ENCODE peak calls at places on chromosomes 7 and 10, in five cellular contexts. C is upper lobe of right lung, B is uterus, X is fibroblast of pulmonary artery, N is brain microvascular endothelial cell. S is an unnamed sample.

GRCh38 chr7:55476852-55477780 is 95.2 kb downstream of the VOPP1 start:
- DNase-seq in N (no peak), X (no peak), C (no peak), B (no peak), S (no peak)

GRCh38 chr7:21305455-21306235 is 122.2 kb upstream of the SP4 start:
- DNase-seq in X (no peak), B (no peak), N (no peak), C (no peak), S (no peak)

GRCh38 chr10:84825330-84825729 is 496.9 kb downstream of the CCSER2 start:
- DNase-seq in B (no peak), X (peak; percentile 10), C (no peak), N (peak; percentile 84), S (peak; percentile 23)

GRCh38 chr7:21538936-21539335 is 3.9 kb upstream of the DNAH11 start:
- DNase-seq in C (no peak), N (no peak), B (no peak), X (no peak), S (no peak)

GRCh38 chr7:157033483-157034473 is 23.3 kb upstream of the MNX1 start:
- DNase-seq in B (no peak), C (peak; percentile 40), X (no peak), N (no peak), S (no peak)

GRCh38 chr10:90398551-90398950 is 459.3 kb downstream of the HTR7 start:
- DNase-seq in C (no peak), X (peak; percentile 32), B (no peak), N (no peak), S (no peak)

GRCh38 chr10:87578160-87578559 is 73.5 kb downstream of the MINPP1 start:
- DNase-seq in B (no peak), X (no peak), N (no peak), C (no peak), S (no peak)

GRCh38 chr10:17113346-17113745 is 16.3 kb downstream of the CUBN start:
- DNase-seq in B (no peak), N (no peak), X (no peak), C (no peak), S (no peak)

GRCh38 chr10:110326351-110327032 is 21.8 kb upstream of the SMNDC1 start:
- DNase-seq in N (peak; percentile 73), X (peak; percentile 55), B (no peak), C (no peak), S (peak; percentile 82)

GRCh38 chr7:93115796-93116195 is 2.0 kb downstream of the SAMD9 start:
- DNase-seq in N (peak; percentile 45), X (peak; percentile 23), B (no peak), C (no peak), S (peak; percentile 25)

GRCh38 chr7:3371601-3372000 is 70.5 kb downstream of the SDK1 start:
- DNase-seq in N (no peak), C (no peak), B (no peak), X (no peak), S (no peak)

GRCh38 chr7:71559214-71559613 is 427.3 kb downstream of the GALNT17 start:
- DNase-seq in B (no peak), C (no peak), N (no peak), X (no peak), S (no peak)

GRCh38 chr7:142375710-142376313 is 118.0 kb upstream of the PRSS58 start:
- DNase-seq in X (no peak), B (no peak), C (no peak), N (no peak), S (no peak)

GRCh38 chr7:5598769-5599371 is 175.2 kb upstream of the TNRC18 start:
- DNase-seq in B (no peak), N (no peak), C (no peak), X (no peak), S (no peak)

GRCh38 chr7:37283701-37284100 is 165.0 kb downstream of the ELMO1 start:
- DNase-seq in N (no peak), X (no peak), B (no peak), C (no peak), S (no peak)

GRCh38 chr10:114042895-114043531 is 653 bp upstream of the ADRB1 start:
- DNase-seq in N (peak; percentile 41), B (no peak), C (peak; percentile 82), X (peak; percentile 20), S (no peak)

GRCh38 chr7:148558914-148559313 is 31.7 kb upstream of the C7orf33 start:
- DNase-seq in X (no peak), C (no peak), N (no peak), B (no peak), S (no peak)

GRCh38 chr10:17006631-17007161 is 122.9 kb downstream of the CUBN start:
- DNase-seq in C (no peak), N (no peak), B (no peak), X (peak; percentile 69), S (no peak)

GRCh38 chr7:140889645-140890044 is 35.1 kb downstream of the BRAF start:
- DNase-seq in N (no peak), X (no peak), C (no peak), B (no peak), S (no peak)

GRCh38 chr7:130297628-130298027 is 4.7 kb downstream of the CPA4 start:
- DNase-seq in B (no peak), C (no peak), X (no peak), N (no peak), S (no peak)

GRCh38 chr10:108591417-108591816 is 1331.9 kb downstream of the XPNPEP1 start:
- DNase-seq in B (no peak), X (no peak), C (no peak), N (no peak), S (no peak)

GRCh38 chr7:81053623-81054022 is 134.8 kb upstream of the SEMA3C start:
- DNase-seq in B (no peak), X (peak; percentile 12), C (no peak), N (peak; percentile 7), S (no peak)

GRCh38 chr7:44415047-44415446 is 75.4 kb downstream of the NUDCD3 start:
- DNase-seq in C (no peak), B (no peak), X (no peak), N (no peak), S (no peak)

GRCh38 chr7:5370454-5371353 is 52.9 kb downstream of the TNRC18 start:
- DNase-seq in C (peak; percentile 85), N (no peak), X (no peak), B (no peak), S (no peak)

GRCh38 chr10:112653851-112654250 is 206.8 kb downstream of the VTI1A start:
- DNase-seq in N (no peak), B (no peak), C (no peak), X (no peak), S (no peak)

DNA sequence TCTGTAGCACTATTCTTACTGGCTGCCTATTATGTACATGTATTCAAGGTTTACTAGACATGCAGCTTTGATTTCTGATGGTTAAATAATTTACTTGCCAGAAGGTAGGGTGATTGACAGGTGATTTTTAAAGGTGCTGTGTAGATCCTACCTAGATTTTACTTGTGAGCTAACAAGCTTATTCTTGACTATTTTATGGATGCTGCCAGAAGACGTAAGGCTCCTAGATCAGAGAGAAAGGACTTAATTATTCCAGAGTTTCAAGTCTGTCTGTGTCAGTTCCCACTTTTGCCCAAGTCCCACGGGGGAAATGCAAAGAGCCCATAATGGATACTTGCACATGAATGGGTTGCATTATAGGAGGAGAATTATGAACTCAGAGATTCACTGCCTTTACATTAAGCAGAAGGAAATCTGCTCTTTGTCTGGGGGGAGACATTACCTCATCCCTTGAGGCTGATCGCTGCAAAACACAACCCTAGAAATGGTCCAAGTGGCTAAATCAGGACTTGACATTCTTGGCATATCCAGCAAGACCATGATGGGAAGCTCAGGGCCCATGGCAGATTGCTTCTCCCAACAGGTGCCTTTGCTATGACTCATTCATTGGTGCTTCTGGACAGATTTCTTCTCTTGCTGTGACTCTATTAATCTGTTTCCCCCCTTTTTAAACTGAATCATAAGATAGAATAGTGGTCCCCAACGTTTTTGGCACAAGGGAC is 32.1 kb downstream of the GPR158 start:
- DNase-seq in N (no peak), B (no peak), X (no peak), C (no peak), S (no peak)
- H3K4me3 ChIP-seq in N (no peak overlapping the region), B (no peak overlapping the region), X (no peak overlapping the region), C (no peak overlapping the region), S (no peak overlapping the region)

GRCh38 chr7:27187702-27188665 is 3.0 kb upstream of the HOXA11 start:
- DNase-seq in X (no peak), C (peak; percentile 57), B (no peak), N (no peak), S (no peak)
- H3K4me3 ChIP-seq in X (peak overlapping the region; percentile 21), C (peak overlapping the region; percentile 25), B (peak overlapping the region; percentile 79), N (no peak overlapping the region), S (peak overlapping the region; percentile 36)

GRCh38 chr10:13939391-13939790 is 352.6 kb downstream of the PRPF18 start:
- DNase-seq in X (peak; percentile 58), N (no peak), B (no peak), C (no peak), S (no peak)

GRCh38 chr10:13942030-13942429 is 355.3 kb downstream of the PRPF18 start:
- DNase-seq in C (no peak), B (no peak), X (no peak), N (no peak), S (no peak)

GRCh38 chr10:13938940-13939339 is 352.2 kb downstream of the PRPF18 start:
- DNase-seq in C (no peak), B (no peak), X (no peak), N (no peak), S (no peak)

GRCh38 chr10:13936826-13937225 is 350.1 kb downstream of the PRPF18 start:
- DNase-seq in X (no peak), C (no peak), B (no peak), N (no peak), S (no peak)
- H3K4me3 ChIP-seq in X (no peak overlapping the region), C (no peak overlapping the region), B (no peak overlapping the region), N (no peak overlapping the region), S (no peak overlapping the region)

GRCh38 chr10:27696466-27696865 is 49.2 kb downstream of the MKX start:
- DNase-seq in B (no peak), C (no peak), X (no peak), N (no peak), S (no peak)

GRCh38 chr10:27699778-27700177 is 45.8 kb downstream of the MKX start:
- DNase-seq in X (no peak), B (no peak), N (no peak), C (no peak), S (no peak)

GRCh38 chr10:27701971-27702537 is 43.6 kb downstream of the MKX start:
- DNase-seq in C (no peak), N (no peak), B (no peak), X (no peak), S (no peak)
- H3K4me3 ChIP-seq in C (no peak overlapping the region), N (no peak overlapping the region), B (no peak overlapping the region), X (no peak overlapping the region), S (no peak overlapping the region)

GRCh38 chr10:31975157-31975765 is 46.6 kb upstream of the ARHGAP12 start:
- DNase-seq in N (no peak), C (no peak), X (no peak), B (no peak), S (no peak)

GRCh38 chr10:31980471-31980870 is 51.8 kb upstream of the ARHGAP12 start:
- DNase-seq in X (no peak), C (no peak), N (no peak), B (no peak), S (no peak)

GRCh38 chr10:31977440-31978157 is 49.0 kb upstream of the ARHGAP12 start:
- DNase-seq in B (no peak), N (peak; percentile 29), X (peak; percentile 86), C (no peak), S (no peak)

GRCh38 chr10:31972519-31973041 is 43.9 kb upstream of the ARHGAP12 start:
- DNase-seq in N (no peak), X (no peak), C (no peak), B (no peak), S (no peak)

GRCh38 chr10:31978158-31978483 is 49.5 kb upstream of the ARHGAP12 start:
- DNase-seq in N (no peak), C (no peak), X (no peak), B (no peak), S (no peak)
- H3K4me3 ChIP-seq in N (no peak overlapping the region), C (no peak overlapping the region), X (no peak overlapping the region), B (no peak overlapping the region), S (no peak overlapping the region)